ENCODE peak calls at places on chromosomes 7 and 10, in nine cellular contexts. One of them, this sample, is unnamed.
A peak's percentile ranks its signal among the peaks of the same experiment; 100 is the strongest.

GRCh38 chr7:1676550-1677071 is 6.5 kb downstream of the ELFN1 start:
- DNase-seq in uterus: no peak
- DNase-seq in upper lobe of right lung: peak; percentile 52
- DNase-seq in fibroblast of lung: no peak
- DNase-seq in hepatocyte: no peak
- DNase-seq in PC-3: no peak
- DNase-seq in pancreas: no peak
- DNase-seq in left lung: no peak
- DNase-seq in HCT116: no peak
- DNase-seq in this sample: no peak

GRCh38 chr10:111297351-111297848 is 220.6 kb downstream of the ADRA2A start:
- DNase-seq in uterus: peak; percentile 17
- DNase-seq in fibroblast of lung: no peak
- DNase-seq in left lung: no peak
- DNase-seq in hepatocyte: peak; percentile 31
- DNase-seq in upper lobe of right lung: no peak
- DNase-seq in PC-3: no peak
- DNase-seq in HCT116: no peak
- DNase-seq in pancreas: no peak
- DNase-seq in this sample: no peak

GRCh38 chr7:47153571-47153970 is 428.3 kb downstream of the TNS3 start:
- DNase-seq in PC-3: no peak
- DNase-seq in hepatocyte: peak; percentile 50
- DNase-seq in uterus: no peak
- DNase-seq in upper lobe of right lung: peak; percentile 74
- DNase-seq in left lung: no peak
- DNase-seq in HCT116: no peak
- DNase-seq in fibroblast of lung: no peak
- DNase-seq in pancreas: peak; percentile 76
- DNase-seq in this sample: no peak

GRCh38 chr7:94088560-94088959 is 84.4 kb upstream of the BET1 start:
- DNase-seq in left lung: no peak
- DNase-seq in uterus: no peak
- DNase-seq in HCT116: no peak
- DNase-seq in fibroblast of lung: no peak
- DNase-seq in PC-3: no peak
- DNase-seq in hepatocyte: no peak
- DNase-seq in upper lobe of right lung: no peak
- DNase-seq in pancreas: no peak
- DNase-seq in this sample: no peak

GRCh38 chr10:33067481-33067880 is 109.5 kb upstream of the ITGB1 start:
- DNase-seq in HCT116: no peak
- DNase-seq in pancreas: no peak
- DNase-seq in PC-3: no peak
- DNase-seq in upper lobe of right lung: no peak
- DNase-seq in fibroblast of lung: peak; percentile 21
- DNase-seq in left lung: no peak
- DNase-seq in hepatocyte: no peak
- DNase-seq in uterus: no peak
- DNase-seq in this sample: no peak

GRCh38 chr10:127137391-127137790 is 59.0 kb downstream of the INSYN2A start:
- DNase-seq in upper lobe of right lung: no peak
- DNase-seq in left lung: no peak
- DNase-seq in pancreas: no peak
- DNase-seq in hepatocyte: no peak
- DNase-seq in HCT116: no peak
- DNase-seq in fibroblast of lung: no peak
- DNase-seq in uterus: no peak
- DNase-seq in PC-3: no peak
- DNase-seq in this sample: no peak

GRCh38 chr7:80439894-80440811 is 71.7 kb downstream of the GNAT3 start:
- DNase-seq in PC-3: peak; percentile 66
- DNase-seq in HCT116: no peak
- DNase-seq in pancreas: no peak
- DNase-seq in uterus: no peak
- DNase-seq in upper lobe of right lung: no peak
- DNase-seq in fibroblast of lung: peak; percentile 74
- DNase-seq in hepatocyte: no peak
- DNase-seq in left lung: no peak
- DNase-seq in this sample: no peak

GRCh38 chr7:45703911-45704682 is 129.9 kb downstream of the ADCY1 start:
- DNase-seq in PC-3: no peak
- DNase-seq in fibroblast of lung: no peak
- DNase-seq in hepatocyte: no peak
- DNase-seq in left lung: no peak
- DNase-seq in uterus: no peak
- DNase-seq in HCT116: no peak
- DNase-seq in pancreas: peak; percentile 2
- DNase-seq in upper lobe of right lung: peak; percentile 35
- DNase-seq in this sample: no peak

GRCh38 chr7:140512317-140513000 is 33.2 kb upstream of the MKRN1 start:
- DNase-seq in upper lobe of right lung: peak; percentile 71
- DNase-seq in pancreas: peak; percentile 57
- DNase-seq in left lung: no peak
- DNase-seq in PC-3: peak; percentile 67
- DNase-seq in uterus: peak; percentile 32
- DNase-seq in hepatocyte: peak; percentile 70
- DNase-seq in HCT116: peak; percentile 27
- DNase-seq in fibroblast of lung: no peak
- DNase-seq in this sample: no peak

GRCh38 chr10:17109475-17110207 is 20.0 kb downstream of the CUBN start:
- DNase-seq in uterus: no peak
- DNase-seq in HCT116: peak; percentile 21
- DNase-seq in PC-3: peak; percentile 36
- DNase-seq in hepatocyte: no peak
- DNase-seq in pancreas: no peak
- DNase-seq in fibroblast of lung: peak; percentile 82
- DNase-seq in left lung: no peak
- DNase-seq in upper lobe of right lung: no peak
- DNase-seq in this sample: no peak

GRCh38 chr10:129192344-129193128 is 274.5 kb upstream of the MGMT start:
- DNase-seq in fibroblast of lung: no peak
- DNase-seq in PC-3: no peak
- DNase-seq in left lung: no peak
- DNase-seq in upper lobe of right lung: no peak
- DNase-seq in pancreas: peak; percentile 12
- DNase-seq in HCT116: no peak
- DNase-seq in uterus: peak; percentile 81
- DNase-seq in hepatocyte: no peak
- DNase-seq in this sample: peak; percentile 72

GRCh38 chr7:74372511-74373111 is 81.1 kb upstream of the GTF2IRD1 start:
- DNase-seq in PC-3: no peak
- DNase-seq in left lung: peak; percentile 83
- DNase-seq in fibroblast of lung: peak; percentile 63
- DNase-seq in hepatocyte: peak; percentile 38
- DNase-seq in pancreas: no peak
- DNase-seq in HCT116: no peak
- DNase-seq in upper lobe of right lung: no peak
- DNase-seq in uterus: peak; percentile 66
- DNase-seq in this sample: no peak
- H3K36me3 ChIP-seq in PC-3: no peaks in the 10 kb centered on the region
- H3K36me3 ChIP-seq in left lung: no peaks in the 10 kb centered on the region
- H3K36me3 ChIP-seq in fibroblast of lung: peaks cover 15% of the 10 kb centered on the region
- H3K36me3 ChIP-seq in hepatocyte: no peaks in the 10 kb centered on the region
- H3K36me3 ChIP-seq in pancreas: peaks cover 12% of the 10 kb centered on the region
- H3K36me3 ChIP-seq in HCT116: peaks cover 2% of the 10 kb centered on the region
- H3K36me3 ChIP-seq in upper lobe of right lung: peaks cover 13% of the 10 kb centered on the region
- H3K36me3 ChIP-seq in uterus: no peaks in the 10 kb centered on the region
- H3K36me3 ChIP-seq in this sample: no peaks in the 10 kb centered on the region

DNA sequence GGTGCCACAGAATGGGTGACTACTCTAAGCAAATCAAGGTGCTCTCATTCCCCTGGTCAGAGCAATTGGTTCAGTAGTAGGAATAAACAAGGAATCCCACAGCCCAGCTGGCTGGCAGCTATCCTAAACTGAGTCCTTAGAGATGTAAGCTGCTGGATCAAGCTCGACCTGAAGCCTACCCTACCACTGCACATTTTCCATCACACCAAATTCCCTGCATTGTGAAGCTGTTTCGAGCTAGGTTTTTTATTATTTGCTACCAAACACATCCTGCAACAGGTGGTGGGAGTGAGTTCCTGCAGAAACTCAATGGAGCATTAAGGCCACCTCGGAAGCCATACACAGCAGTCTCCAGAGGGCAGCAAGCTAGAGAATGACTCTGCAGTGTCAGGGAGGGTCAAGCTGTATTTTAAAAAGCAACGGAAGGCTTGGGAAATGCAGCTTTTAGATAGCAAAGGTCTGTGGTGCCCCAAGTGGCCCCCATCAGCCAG is 33.7 kb upstream of the TNRC18 start:
- DNase-seq in HCT116: no peak
- DNase-seq in uterus: no peak
- DNase-seq in left lung: no peak
- DNase-seq in PC-3: no peak
- DNase-seq in pancreas: no peak
- DNase-seq in fibroblast of lung: no peak
- DNase-seq in upper lobe of right lung: no peak
- DNase-seq in hepatocyte: no peak
- DNase-seq in this sample: no peak
- TF ChIP-seq CTCF in HCT116: no peak
- TF ChIP-seq CTCF in uterus: no peak
- TF ChIP-seq CTCF in left lung: no peak
- TF ChIP-seq CTCF in PC-3: no peak
- TF ChIP-seq CTCF in pancreas: no peak
- TF ChIP-seq CTCF in fibroblast of lung: no peak
- TF ChIP-seq CTCF in upper lobe of right lung: no peak
- TF ChIP-seq CTCF in hepatocyte: no peak
- TF ChIP-seq CTCF in this sample: no peak

GRCh38 chr10:71229726-71230655 is 17.6 kb downstream of the UNC5B start:
- DNase-seq in upper lobe of right lung: no peak
- DNase-seq in left lung: no peak
- DNase-seq in hepatocyte: no peak
- DNase-seq in fibroblast of lung: no peak
- DNase-seq in PC-3: no peak
- DNase-seq in HCT116: no peak
- DNase-seq in pancreas: no peak
- DNase-seq in uterus: no peak
- DNase-seq in this sample: no peak
- H3K4me1 ChIP-seq in upper lobe of right lung: peaks cover 41% of the 10 kb centered on the region
- H3K4me1 ChIP-seq in left lung: peaks cover 37% of the 10 kb centered on the region
- H3K4me1 ChIP-seq in hepatocyte: peaks cover 64% of the 10 kb centered on the region
- H3K4me1 ChIP-seq in fibroblast of lung: peaks cover 3% of the 10 kb centered on the region
- H3K4me1 ChIP-seq in PC-3: no peaks in the 10 kb centered on the region
- H3K4me1 ChIP-seq in HCT116: no peaks in the 10 kb centered on the region
- H3K4me1 ChIP-seq in pancreas: peaks cover 6% of the 10 kb centered on the region
- H3K4me1 ChIP-seq in uterus: peaks cover 14% of the 10 kb centered on the region
- H3K4me1 ChIP-seq in this sample: peaks cover 39% of the 10 kb centered on the region

DNA sequence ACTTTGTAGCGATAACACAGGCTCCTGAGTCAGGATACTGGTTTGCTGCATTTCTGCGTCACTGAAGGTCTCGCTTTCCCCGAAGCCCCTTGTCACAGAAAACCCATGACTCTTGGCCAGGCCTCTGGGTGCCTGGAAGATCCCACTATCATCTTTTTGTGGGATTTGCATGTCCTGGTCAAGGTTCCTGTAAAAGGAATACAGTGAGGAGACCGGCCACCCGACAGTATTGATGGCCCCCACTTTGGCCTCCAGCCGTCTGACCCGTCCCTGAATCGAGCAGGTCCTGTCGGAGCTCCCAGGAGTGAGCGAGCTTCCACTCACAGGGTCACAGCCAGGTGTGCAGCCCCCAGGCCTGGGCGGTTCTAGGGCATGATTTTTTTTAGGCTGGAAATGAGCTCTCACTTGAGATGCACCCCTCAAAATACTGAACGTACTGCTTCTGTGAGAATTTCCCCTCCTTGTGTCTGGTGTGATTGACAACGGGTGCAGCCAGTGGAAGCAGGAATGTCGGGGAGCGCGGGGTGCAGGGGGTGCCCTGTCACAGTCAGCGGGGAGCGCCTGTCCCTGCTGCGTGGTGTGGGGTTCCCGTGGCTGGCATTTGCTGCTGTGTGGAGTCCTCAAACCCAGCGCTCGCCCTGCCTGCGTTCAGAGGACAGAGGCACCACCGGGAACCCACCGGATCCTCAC is 75.8 kb downstream of the DNAJB6 start:
- DNase-seq in HCT116: no peak
- DNase-seq in left lung: peak; percentile 73
- DNase-seq in hepatocyte: no peak
- DNase-seq in pancreas: no peak
- DNase-seq in upper lobe of right lung: no peak
- DNase-seq in fibroblast of lung: no peak
- DNase-seq in PC-3: no peak
- DNase-seq in uterus: no peak
- DNase-seq in this sample: no peak
- H3K36me3 ChIP-seq in HCT116: no peaks in the 10 kb centered on the region
- H3K36me3 ChIP-seq in left lung: no peaks in the 10 kb centered on the region
- H3K36me3 ChIP-seq in hepatocyte: no peaks in the 10 kb centered on the region
- H3K36me3 ChIP-seq in pancreas: peaks cover 4% of the 10 kb centered on the region
- H3K36me3 ChIP-seq in upper lobe of right lung: peaks cover 35% of the 10 kb centered on the region
- H3K36me3 ChIP-seq in fibroblast of lung: peaks cover 9% of the 10 kb centered on the region
- H3K36me3 ChIP-seq in PC-3: peaks cover 20% of the 10 kb centered on the region
- H3K36me3 ChIP-seq in uterus: no peaks in the 10 kb centered on the region
- H3K36me3 ChIP-seq in this sample: no peaks in the 10 kb centered on the region

GRCh38 chr7:32206987-32207386 is 136.8 kb upstream of the PDE1C start:
- DNase-seq in upper lobe of right lung: no peak
- DNase-seq in fibroblast of lung: peak; percentile 1
- DNase-seq in PC-3: peak; percentile 44
- DNase-seq in HCT116: no peak
- DNase-seq in left lung: no peak
- DNase-seq in pancreas: no peak
- DNase-seq in hepatocyte: peak; percentile 35
- DNase-seq in uterus: no peak
- DNase-seq in this sample: no peak
- TF ChIP-seq CTCF in upper lobe of right lung: no peak
- TF ChIP-seq CTCF in fibroblast of lung: no peak
- TF ChIP-seq CTCF in PC-3: peak; percentile 58
- TF ChIP-seq CTCF in HCT116: peak; percentile 13
- TF ChIP-seq CTCF in left lung: no peak
- TF ChIP-seq CTCF in pancreas: no peak
- TF ChIP-seq CTCF in hepatocyte: peak; percentile 35
- TF ChIP-seq CTCF in uterus: no peak
- TF ChIP-seq CTCF in this sample: no peak

GRCh38 chr10:29616542-29616941 is 18.2 kb downstream of the SVIL start:
- DNase-seq in hepatocyte: no peak
- DNase-seq in left lung: no peak
- DNase-seq in HCT116: no peak
- DNase-seq in upper lobe of right lung: no peak
- DNase-seq in fibroblast of lung: no peak
- DNase-seq in PC-3: no peak
- DNase-seq in pancreas: no peak
- DNase-seq in uterus: no peak
- DNase-seq in this sample: no peak

GRCh38 chr10:29620112-29620690 is 14.6 kb downstream of the SVIL start:
- DNase-seq in upper lobe of right lung: no peak
- DNase-seq in fibroblast of lung: no peak
- DNase-seq in uterus: no peak
- DNase-seq in pancreas: no peak
- DNase-seq in hepatocyte: no peak
- DNase-seq in HCT116: no peak
- DNase-seq in left lung: no peak
- DNase-seq in PC-3: no peak
- DNase-seq in this sample: no peak

GRCh38 chr10:29619273-29619672 is 15.5 kb downstream of the SVIL start:
- DNase-seq in hepatocyte: peak; percentile 21
- DNase-seq in left lung: no peak
- DNase-seq in PC-3: peak; percentile 75
- DNase-seq in HCT116: no peak
- DNase-seq in pancreas: no peak
- DNase-seq in uterus: no peak
- DNase-seq in fibroblast of lung: peak; percentile 73
- DNase-seq in upper lobe of right lung: no peak
- DNase-seq in this sample: no peak

GRCh38 chr10:29617880-29618340 is 16.9 kb downstream of the SVIL start:
- DNase-seq in hepatocyte: peak; percentile 33
- DNase-seq in upper lobe of right lung: no peak
- DNase-seq in PC-3: no peak
- DNase-seq in fibroblast of lung: no peak
- DNase-seq in pancreas: no peak
- DNase-seq in HCT116: no peak
- DNase-seq in uterus: peak; percentile 68
- DNase-seq in left lung: no peak
- DNase-seq in this sample: no peak

GRCh38 chr10:29618341-29619171 is 16.2 kb downstream of the SVIL start:
- DNase-seq in uterus: peak; percentile 55
- DNase-seq in hepatocyte: peak; percentile 68
- DNase-seq in fibroblast of lung: peak; percentile 29
- DNase-seq in HCT116: no peak
- DNase-seq in left lung: peak; percentile 81
- DNase-seq in pancreas: peak; percentile 43
- DNase-seq in upper lobe of right lung: peak; percentile 91
- DNase-seq in PC-3: no peak
- DNase-seq in this sample: peak; percentile 82
- H3K4me1 ChIP-seq in uterus: peaks cover 29% of the 10 kb centered on the region
- H3K4me1 ChIP-seq in hepatocyte: peaks cover 53% of the 10 kb centered on the region
- H3K4me1 ChIP-seq in fibroblast of lung: peaks cover 13% of the 10 kb centered on the region
- H3K4me1 ChIP-seq in HCT116: peaks cover 9% of the 10 kb centered on the region
- H3K4me1 ChIP-seq in left lung: peaks cover 31% of the 10 kb centered on the region
- H3K4me1 ChIP-seq in pancreas: peaks cover 11% of the 10 kb centered on the region
- H3K4me1 ChIP-seq in upper lobe of right lung: peaks cover 10% of the 10 kb centered on the region
- H3K4me1 ChIP-seq in PC-3: peaks cover 22% of the 10 kb centered on the region
- H3K4me1 ChIP-seq in this sample: peaks cover 75% of the 10 kb centered on the region